ENCODE peak calls at places on chromosome 4, in six cellular contexts. One of them, this sample, is unnamed.

GRCh38 chr4:108058685-108059440 is 69.2 kb downstream of the HADH start:
- DNase-seq in K562: peak
- DNase-seq in H1: no peak
- DNase-seq in GM12878: no peak
- DNase-seq in GM12891: no peak
- DNase-seq in HepG2: peak
- DNase-seq in this sample: no peak

GRCh38 chr4:73345399-73345975 is 58.6 kb upstream of the ALB start:
- DNase-seq in K562: no peak
- DNase-seq in H1: no peak
- DNase-seq in GM12878: no peak
- DNase-seq in GM12891: no peak
- DNase-seq in HepG2: peak
- DNase-seq in this sample: no peak

GRCh38 chr4:73816814-73817213 is 19.7 kb upstream of the CXCL6 start:
- DNase-seq in K562: no peak
- DNase-seq in H1: no peak
- DNase-seq in GM12878: no peak
- DNase-seq in GM12891: no peak
- DNase-seq in HepG2: no peak
- DNase-seq in this sample: no peak

GRCh38 chr4:83490876-83491450 is 6.1 kb upstream of the ABRAXAS1 start:
- DNase-seq in K562: peak
- DNase-seq in H1: no peak
- DNase-seq in GM12878: no peak
- DNase-seq in GM12891: peak
- DNase-seq in HepG2: peak
- DNase-seq in this sample: no peak

GRCh38 chr4:142493255-142493976 is 352.7 kb downstream of the INPP4B start:
- DNase-seq in K562: no peak
- DNase-seq in H1: no peak
- DNase-seq in GM12878: no peak
- DNase-seq in GM12891: no peak
- DNase-seq in HepG2: no peak
- DNase-seq in this sample: no peak

GRCh38 chr4:18075823-18076433 is 54.4 kb upstream of the LCORL start:
- DNase-seq in K562: peak
- DNase-seq in H1: peak
- DNase-seq in GM12878: no peak
- DNase-seq in GM12891: no peak
- DNase-seq in HepG2: peak
- DNase-seq in this sample: no peak

GRCh38 chr4:151092488-151092887 is 6.9 kb upstream of the RPS3A start:
- DNase-seq in K562: no peak
- DNase-seq in H1: no peak
- DNase-seq in GM12878: no peak
- DNase-seq in GM12891: no peak
- DNase-seq in HepG2: no peak
- DNase-seq in this sample: no peak

GRCh38 chr4:113512880-113513279 is 248.7 kb downstream of the CAMK2D start:
- DNase-seq in K562: no peak
- DNase-seq in H1: no peak
- DNase-seq in GM12878: no peak
- DNase-seq in GM12891: no peak
- DNase-seq in HepG2: no peak
- DNase-seq in this sample: no peak

GRCh38 chr4:12979797-12980196 is 504.3 kb downstream of the RAB28 start:
- DNase-seq in K562: no peak
- DNase-seq in H1: no peak
- DNase-seq in GM12878: no peak
- DNase-seq in GM12891: no peak
- DNase-seq in HepG2: no peak
- DNase-seq in this sample: no peak

GRCh38 chr4:148951346-148951745 is 509.1 kb upstream of the NR3C2 start:
- DNase-seq in K562: no peak
- DNase-seq in H1: no peak
- DNase-seq in GM12878: no peak
- DNase-seq in GM12891: no peak
- DNase-seq in HepG2: no peak
- DNase-seq in this sample: no peak

GRCh38 chr4:149279790-149280189 is 535.9 kb downstream of the IQCM start:
- DNase-seq in K562: no peak
- DNase-seq in H1: no peak
- DNase-seq in GM12878: no peak
- DNase-seq in GM12891: no peak
- DNase-seq in HepG2: no peak
- DNase-seq in this sample: no peak

GRCh38 chr4:183142566-183143545 is 43.8 kb downstream of the WWC2 start:
- DNase-seq in K562: no peak
- DNase-seq in H1: no peak
- DNase-seq in GM12878: no peak
- DNase-seq in GM12891: no peak
- DNase-seq in HepG2: no peak
- DNase-seq in this sample: no peak

GRCh38 chr4:122701061-122701460 is 31.4 kb upstream of the BBS12 start:
- DNase-seq in K562: no peak
- DNase-seq in H1: no peak
- DNase-seq in GM12878: no peak
- DNase-seq in GM12891: no peak
- DNase-seq in HepG2: no peak
- DNase-seq in this sample: no peak

GRCh38 chr4:65559270-65559669 is 111.0 kb downstream of the EPHA5 start:
- DNase-seq in K562: no peak
- DNase-seq in H1: peak
- DNase-seq in GM12878: no peak
- DNase-seq in GM12891: no peak
- DNase-seq in HepG2: no peak
- DNase-seq in this sample: no peak

GRCh38 chr4:184309241-184310170 is 91.8 kb upstream of the ENPP6 start:
- DNase-seq in K562: no peak
- DNase-seq in H1: peak
- DNase-seq in GM12878: no peak
- DNase-seq in GM12891: no peak
- DNase-seq in HepG2: no peak
- DNase-seq in this sample: no peak

GRCh38 chr4:8101796-8102355 is 56.7 kb downstream of the ABLIM2 start:
- DNase-seq in K562: no peak
- DNase-seq in H1: no peak
- DNase-seq in GM12878: no peak
- DNase-seq in GM12891: no peak
- DNase-seq in HepG2: no peak
- DNase-seq in this sample: no peak

GRCh38 chr4:140955528-140956094 is 177.7 kb downstream of the RNF150 start:
- DNase-seq in K562: no peak
- DNase-seq in H1: no peak
- DNase-seq in GM12878: no peak
- DNase-seq in GM12891: no peak
- DNase-seq in HepG2: no peak
- DNase-seq in this sample: no peak

GRCh38 chr4:3526456-3526855 is 5.8 kb downstream of the LRPAP1 start:
- DNase-seq in K562: no peak
- DNase-seq in H1: no peak
- DNase-seq in GM12878: no peak
- DNase-seq in GM12891: no peak
- DNase-seq in HepG2: no peak
- DNase-seq in this sample: no peak

GRCh38 chr4:40372651-40373050 is 37.5 kb downstream of the CHRNA9 start:
- DNase-seq in K562: no peak
- DNase-seq in H1: no peak
- DNase-seq in GM12878: no peak
- DNase-seq in GM12891: no peak
- DNase-seq in HepG2: no peak
- DNase-seq in this sample: no peak

GRCh38 chr4:114598191-114599121 is at the start of gene UGT8:
- DNase-seq in K562: peak
- DNase-seq in H1: peak
- DNase-seq in GM12878: no peak
- DNase-seq in GM12891: peak
- DNase-seq in HepG2: no peak
- DNase-seq in this sample: peak

DNA sequence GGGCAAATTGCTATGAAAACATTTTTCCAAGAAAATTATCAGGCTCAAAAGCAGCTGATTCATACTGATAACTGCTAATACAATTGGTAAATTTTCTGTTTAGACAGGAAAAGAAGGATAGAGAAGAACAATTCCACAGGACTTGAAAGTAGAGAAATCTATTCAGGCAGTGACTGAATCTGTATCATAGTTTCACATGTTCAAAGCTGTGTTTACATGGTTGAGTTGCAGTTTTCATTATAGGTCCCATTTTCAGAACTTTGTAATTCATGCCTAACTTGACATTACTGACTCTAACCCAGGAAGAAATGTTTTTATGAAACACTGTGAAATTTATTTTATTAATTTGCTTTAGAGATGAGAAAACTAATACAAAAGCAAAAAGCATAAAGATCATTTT is 43.2 kb upstream of the SEC24B start:
- DNase-seq in K562: no peak
- DNase-seq in H1: no peak
- DNase-seq in GM12878: no peak
- DNase-seq in GM12891: no peak
- DNase-seq in HepG2: no peak
- DNase-seq in this sample: no peak
- TF ChIP-seq TAF1 in K562: no peak
- TF ChIP-seq TAF1 in H1: no peak
- TF ChIP-seq TAF1 in GM12878: no peak
- TF ChIP-seq TAF1 in GM12891: no peak
- TF ChIP-seq TAF1 in HepG2: no peak
- TF ChIP-seq TAF1 in this sample: no peak

DNA sequence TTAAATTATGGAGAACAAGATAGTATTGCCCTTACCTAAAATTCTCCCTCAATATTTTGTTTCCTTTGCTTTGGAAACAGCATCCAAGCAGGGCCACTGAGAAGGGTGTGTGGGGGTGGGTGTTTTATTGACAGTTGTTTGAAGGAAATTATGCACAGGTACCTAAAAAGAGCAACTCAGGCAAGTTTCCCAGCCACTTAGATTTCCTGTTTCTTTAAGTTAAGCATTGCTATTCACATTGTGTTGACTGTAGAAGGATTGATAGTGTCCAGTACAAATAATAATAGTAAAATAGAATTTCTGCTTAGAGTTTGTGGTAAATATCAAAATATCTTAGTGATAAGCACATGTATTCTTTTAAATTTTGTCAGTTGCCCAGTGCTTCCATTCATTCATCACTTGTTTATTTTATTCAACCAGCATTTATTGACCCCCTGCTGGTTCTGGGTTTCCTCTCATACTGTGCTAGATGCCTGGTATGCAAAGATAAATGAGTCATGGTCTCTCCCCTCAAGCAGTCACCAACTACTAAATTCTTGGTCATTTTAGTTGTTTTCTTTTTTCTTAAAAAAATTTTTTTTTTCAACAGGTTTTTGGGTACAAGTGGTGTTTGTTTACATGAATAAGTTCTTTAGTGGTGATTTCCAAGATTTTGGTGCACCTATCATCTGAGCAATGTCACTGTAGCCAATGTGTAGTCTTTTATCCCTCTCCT is 50.0 kb downstream of the GALNT7 start:
- DNase-seq in K562: peak
- DNase-seq in H1: no peak
- DNase-seq in GM12878: no peak
- DNase-seq in GM12891: no peak
- DNase-seq in HepG2: no peak
- DNase-seq in this sample: no peak
- TF ChIP-seq POLR2AphosphoS5 in K562: peak
- TF ChIP-seq POLR2AphosphoS5 in H1: no peak
- TF ChIP-seq POLR2AphosphoS5 in GM12878: no peak
- TF ChIP-seq POLR2AphosphoS5 in GM12891: no peak
- TF ChIP-seq POLR2AphosphoS5 in HepG2: no peak
- TF ChIP-seq POLR2AphosphoS5 in this sample: no peak

GRCh38 chr4:102791318-102791835 is 30.6 kb upstream of the MANBA start:
- DNase-seq in K562: no peak
- DNase-seq in H1: no peak
- DNase-seq in GM12878: no peak
- DNase-seq in GM12891: no peak
- DNase-seq in HepG2: no peak
- DNase-seq in this sample: no peak

GRCh38 chr4:102787944-102788343 is 27.2 kb upstream of the MANBA start:
- DNase-seq in K562: no peak
- DNase-seq in H1: no peak
- DNase-seq in GM12878: no peak
- DNase-seq in GM12891: no peak
- DNase-seq in HepG2: no peak
- DNase-seq in this sample: no peak

GRCh38 chr4:102789317-102789717 is 28.5 kb upstream of the MANBA start:
- DNase-seq in K562: no peak
- DNase-seq in H1: no peak
- DNase-seq in GM12878: no peak
- DNase-seq in GM12891: no peak
- DNase-seq in HepG2: no peak
- DNase-seq in this sample: no peak

GRCh38 chr4:102794999-102795398 is 32.4 kb downstream of the UBE2D3 start:
- DNase-seq in K562: no peak
- DNase-seq in H1: no peak
- DNase-seq in GM12878: no peak
- DNase-seq in GM12891: no peak
- DNase-seq in HepG2: no peak
- DNase-seq in this sample: no peak

DNA sequence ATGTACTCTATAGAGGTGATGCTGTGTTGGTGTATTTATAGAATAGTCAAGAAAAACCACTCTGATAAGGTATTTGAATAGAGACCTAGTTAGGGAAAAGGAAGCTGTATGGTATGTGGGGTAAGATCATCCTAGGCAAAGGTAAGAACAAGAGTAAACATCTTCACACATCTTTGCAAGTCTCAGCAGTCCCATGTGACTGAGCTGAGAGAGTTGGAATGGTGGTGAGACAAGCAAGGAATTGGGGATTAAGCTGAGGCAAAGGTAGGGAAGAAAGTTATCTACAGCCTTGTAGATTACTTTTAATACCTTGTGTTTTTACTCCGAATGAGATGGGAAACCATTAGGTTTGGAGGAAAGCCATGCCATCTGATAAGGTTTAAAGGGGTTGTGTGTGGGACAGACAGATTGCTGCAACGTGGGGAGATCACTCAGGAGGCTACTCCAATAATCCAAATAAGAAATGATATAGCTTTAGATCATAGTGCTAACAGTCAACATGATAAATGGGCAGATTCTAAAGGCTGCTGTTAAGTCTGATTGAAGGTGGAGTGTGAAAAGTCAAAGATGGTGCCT is 31.7 kb upstream of the MANBA start:
- DNase-seq in K562: no peak
- DNase-seq in H1: no peak
- DNase-seq in GM12878: no peak
- DNase-seq in GM12891: no peak
- DNase-seq in HepG2: no peak
- DNase-seq in this sample: no peak
- TF ChIP-seq POLR2A in K562: peak
- TF ChIP-seq POLR2A in H1: no peak
- TF ChIP-seq POLR2A in GM12878: no peak
- TF ChIP-seq POLR2A in GM12891: peak
- TF ChIP-seq POLR2A in HepG2: no peak
- TF ChIP-seq POLR2A in this sample: peak

DNA sequence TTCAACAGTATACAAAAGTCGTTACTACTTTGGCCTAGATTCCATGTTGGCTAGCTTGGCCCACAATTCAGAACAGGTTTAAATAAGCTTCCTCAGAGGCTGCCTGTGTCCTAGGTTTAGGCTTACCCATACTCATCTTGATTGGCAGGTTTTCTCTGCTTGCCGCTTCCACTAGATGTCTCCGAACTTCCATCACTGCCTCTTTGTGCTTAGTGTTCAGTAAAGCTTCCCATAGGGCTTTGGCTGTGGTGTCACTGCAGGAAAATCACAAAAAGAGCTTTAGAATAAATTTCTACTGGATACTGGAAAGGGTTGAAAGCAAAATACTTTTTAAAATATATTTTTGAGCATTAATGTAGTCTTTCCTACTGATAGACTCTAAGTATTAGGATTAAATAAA is 52.4 kb downstream of the SCFD2 start:
- DNase-seq in K562: no peak
- DNase-seq in H1: no peak
- DNase-seq in GM12878: no peak
- DNase-seq in GM12891: no peak
- DNase-seq in HepG2: peak
- DNase-seq in this sample: no peak
- TF ChIP-seq TAF1 in K562: no peak
- TF ChIP-seq TAF1 in H1: no peak
- TF ChIP-seq TAF1 in GM12878: no peak
- TF ChIP-seq TAF1 in GM12891: no peak
- TF ChIP-seq TAF1 in HepG2: no peak
- TF ChIP-seq TAF1 in this sample: no peak

This sample was measured in GM12892.